ENCODE peak calls at places on chromosomes 16 and 17, in seven cellular contexts. One of them, this sample, is unnamed.

GRCh38 chr16:14682121-14682520 is 12.0 kb downstream of the PLA2G10 start:
- DNase-seq in heart right ventricle: no peak
- DNase-seq in foreskin fibroblast: no peak
- DNase-seq in neural progenitor cell: no peak
- DNase-seq in chondrocyte: no peak
- DNase-seq in spleen: no peak
- DNase-seq in upper lobe of right lung: peak; percentile 38
- DNase-seq in this sample: no peak

GRCh38 chr16:83762141-83763024 is 45.4 kb upstream of the HSBP1 start:
- DNase-seq in foreskin fibroblast: no peak
- DNase-seq in heart right ventricle: no peak
- DNase-seq in neural progenitor cell: no peak
- DNase-seq in upper lobe of right lung: no peak
- DNase-seq in spleen: no peak
- DNase-seq in chondrocyte: no peak
- DNase-seq in this sample: no peak

GRCh38 chr17:69170377-69170776 is 28.7 kb upstream of the ABCA6 start:
- DNase-seq in foreskin fibroblast: no peak
- DNase-seq in chondrocyte: no peak
- DNase-seq in spleen: no peak
- DNase-seq in neural progenitor cell: no peak
- DNase-seq in heart right ventricle: no peak
- DNase-seq in upper lobe of right lung: no peak
- DNase-seq in this sample: no peak

GRCh38 chr16:84284168-84284722 is 10.4 kb upstream of the WFDC1 start:
- DNase-seq in heart right ventricle: peak; percentile 73
- DNase-seq in foreskin fibroblast: peak; percentile 93
- DNase-seq in neural progenitor cell: peak; percentile 61
- DNase-seq in spleen: peak; percentile 80
- DNase-seq in chondrocyte: no peak
- DNase-seq in upper lobe of right lung: peak; percentile 73
- DNase-seq in this sample: no peak

GRCh38 chr17:7248811-7249210 is 2.7 kb downstream of the CTDNEP1 start:
- DNase-seq in heart right ventricle: no peak
- DNase-seq in neural progenitor cell: no peak
- DNase-seq in upper lobe of right lung: no peak
- DNase-seq in foreskin fibroblast: no peak
- DNase-seq in spleen: no peak
- DNase-seq in chondrocyte: no peak
- DNase-seq in this sample: no peak

GRCh38 chr17:13784466-13784865 is 182.7 kb upstream of the HS3ST3A1 start:
- DNase-seq in chondrocyte: no peak
- DNase-seq in spleen: no peak
- DNase-seq in foreskin fibroblast: no peak
- DNase-seq in upper lobe of right lung: no peak
- DNase-seq in neural progenitor cell: no peak
- DNase-seq in heart right ventricle: no peak
- DNase-seq in this sample: no peak

GRCh38 chr17:1997146-1997586 is 28.0 kb downstream of the RTN4RL1 start:
- DNase-seq in foreskin fibroblast: no peak
- DNase-seq in upper lobe of right lung: no peak
- DNase-seq in chondrocyte: no peak
- DNase-seq in spleen: no peak
- DNase-seq in neural progenitor cell: no peak
- DNase-seq in heart right ventricle: no peak
- DNase-seq in this sample: peak; percentile 77

GRCh38 chr17:74354123-74354522 is 7.5 kb downstream of the BTBD17 start:
- DNase-seq in spleen: peak; percentile 88
- DNase-seq in upper lobe of right lung: peak; percentile 79
- DNase-seq in heart right ventricle: peak; percentile 54
- DNase-seq in foreskin fibroblast: no peak
- DNase-seq in chondrocyte: no peak
- DNase-seq in neural progenitor cell: peak; percentile 92
- DNase-seq in this sample: no peak

GRCh38 chr16:77276686-77277085 is 77.5 kb downstream of the SYCE1L start:
- DNase-seq in chondrocyte: no peak
- DNase-seq in neural progenitor cell: no peak
- DNase-seq in spleen: no peak
- DNase-seq in heart right ventricle: no peak
- DNase-seq in upper lobe of right lung: no peak
- DNase-seq in foreskin fibroblast: no peak
- DNase-seq in this sample: no peak

GRCh38 chr16:24070851-24071250 is 185.3 kb upstream of the CACNG3 start:
- DNase-seq in chondrocyte: no peak
- DNase-seq in upper lobe of right lung: no peak
- DNase-seq in foreskin fibroblast: no peak
- DNase-seq in neural progenitor cell: peak; percentile 81
- DNase-seq in spleen: no peak
- DNase-seq in heart right ventricle: no peak
- DNase-seq in this sample: no peak

GRCh38 chr16:85220125-85220839 is 108.0 kb upstream of the CIBAR2 start:
- DNase-seq in spleen: no peak
- DNase-seq in upper lobe of right lung: peak; percentile 82
- DNase-seq in heart right ventricle: peak; percentile 85
- DNase-seq in neural progenitor cell: no peak
- DNase-seq in chondrocyte: no peak
- DNase-seq in foreskin fibroblast: peak; percentile 88
- DNase-seq in this sample: peak; percentile 67

GRCh38 chr16:13095061-13095460 is 193.7 kb downstream of the SHISA9 start:
- DNase-seq in spleen: no peak
- DNase-seq in chondrocyte: no peak
- DNase-seq in upper lobe of right lung: no peak
- DNase-seq in foreskin fibroblast: no peak
- DNase-seq in heart right ventricle: no peak
- DNase-seq in neural progenitor cell: no peak
- DNase-seq in this sample: no peak

GRCh38 chr16:84652565-84652964 is 4.3 kb downstream of the KLHL36 start:
- DNase-seq in upper lobe of right lung: no peak
- DNase-seq in chondrocyte: no peak
- DNase-seq in spleen: no peak
- DNase-seq in neural progenitor cell: no peak
- DNase-seq in heart right ventricle: no peak
- DNase-seq in foreskin fibroblast: no peak
- DNase-seq in this sample: no peak

GRCh38 chr17:1829189-1829578 is 518 bp downstream of the SMYD4 start:
- DNase-seq in chondrocyte: no peak
- DNase-seq in upper lobe of right lung: no peak
- DNase-seq in foreskin fibroblast: no peak
- DNase-seq in neural progenitor cell: no peak
- DNase-seq in spleen: no peak
- DNase-seq in heart right ventricle: no peak
- DNase-seq in this sample: peak; percentile 51

GRCh38 chr17:57667461-57667923 is 77.6 kb downstream of the CCDC182 start:
- DNase-seq in upper lobe of right lung: peak; percentile 47
- DNase-seq in neural progenitor cell: no peak
- DNase-seq in foreskin fibroblast: no peak
- DNase-seq in spleen: peak; percentile 62
- DNase-seq in chondrocyte: no peak
- DNase-seq in heart right ventricle: no peak
- DNase-seq in this sample: no peak

GRCh38 chr17:17538417-17539391 is 42.5 kb upstream of the RASD1 start:
- DNase-seq in foreskin fibroblast: peak; percentile 33
- DNase-seq in neural progenitor cell: no peak
- DNase-seq in upper lobe of right lung: no peak
- DNase-seq in heart right ventricle: no peak
- DNase-seq in chondrocyte: no peak
- DNase-seq in spleen: no peak
- DNase-seq in this sample: no peak

DNA sequence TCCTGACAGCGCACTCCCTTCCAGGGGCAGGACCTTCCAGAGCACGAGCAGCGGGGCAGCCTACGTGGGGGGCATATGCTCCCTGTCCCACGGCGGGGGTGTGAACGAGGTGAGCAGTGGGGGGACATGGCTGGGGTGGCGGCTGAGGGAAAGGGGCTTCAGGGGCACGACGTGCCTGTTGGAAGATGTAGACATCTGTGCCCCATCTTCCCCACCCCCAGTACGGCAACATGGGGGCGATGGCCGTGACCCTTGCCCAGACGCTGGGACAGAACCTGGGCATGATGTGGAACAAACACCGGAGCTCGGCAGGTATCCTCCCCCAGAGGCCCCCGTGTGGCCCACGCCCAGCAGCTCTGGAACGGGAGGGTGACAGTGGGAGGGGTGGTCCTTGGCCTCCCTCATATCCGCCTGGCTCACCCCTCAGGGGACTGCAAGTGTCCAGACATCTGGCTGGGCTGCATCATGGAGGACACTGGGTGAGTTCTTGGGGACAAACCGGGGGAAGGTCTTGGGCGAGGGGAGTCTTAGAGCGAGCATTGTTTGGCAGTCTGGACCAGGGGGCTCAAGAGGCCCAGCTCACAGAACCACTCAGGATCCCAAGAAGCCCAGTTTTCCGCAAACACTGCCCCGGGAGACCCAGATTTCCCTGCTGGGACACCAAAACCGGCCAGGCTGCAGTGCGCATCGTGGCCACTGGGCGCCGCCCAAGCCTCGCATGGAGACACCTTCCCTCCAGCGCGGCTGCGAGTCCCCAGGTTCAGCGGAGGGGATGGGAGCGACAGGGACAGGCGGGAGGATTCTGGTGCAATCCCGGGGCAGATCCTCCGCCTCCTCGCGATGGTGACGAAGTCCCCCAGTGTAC is 15.7 kb downstream of the ADAM11 start:
- DNase-seq in spleen: peak; percentile 97
- DNase-seq in upper lobe of right lung: peak; percentile 94
- DNase-seq in heart right ventricle: peak; percentile 90
- DNase-seq in neural progenitor cell: peak; percentile 96
- DNase-seq in foreskin fibroblast: peak; percentile 90
- DNase-seq in chondrocyte: peak; percentile 95
- DNase-seq in this sample: peak; percentile 49
- TF ChIP-seq CTCF in spleen: peak; percentile 97
- TF ChIP-seq CTCF in upper lobe of right lung: peak; percentile 99
- TF ChIP-seq CTCF in heart right ventricle: peak; percentile 98
- TF ChIP-seq CTCF in neural progenitor cell: peak; percentile 91
- TF ChIP-seq CTCF in foreskin fibroblast: peak; percentile 97
- TF ChIP-seq CTCF in chondrocyte: peak; percentile 95
- TF ChIP-seq CTCF in this sample: peak; percentile 98

GRCh38 chr16:3992297-3993051 is 112.0 kb upstream of the CREBBP start:
- DNase-seq in chondrocyte: no peak
- DNase-seq in foreskin fibroblast: no peak
- DNase-seq in upper lobe of right lung: no peak
- DNase-seq in spleen: no peak
- DNase-seq in heart right ventricle: no peak
- DNase-seq in neural progenitor cell: peak; percentile 75
- DNase-seq in this sample: no peak
- TF ChIP-seq CTCF in chondrocyte: peak; percentile 31
- TF ChIP-seq CTCF in foreskin fibroblast: no peak
- TF ChIP-seq CTCF in upper lobe of right lung: no peak
- TF ChIP-seq CTCF in spleen: no peak
- TF ChIP-seq CTCF in heart right ventricle: no peak
- TF ChIP-seq CTCF in neural progenitor cell: peak; percentile 58
- TF ChIP-seq CTCF in this sample: no peak

GRCh38 chr17:81409190-81409935 is 14.1 kb downstream of the BAHCC1 start:
- DNase-seq in neural progenitor cell: peak; percentile 75
- DNase-seq in heart right ventricle: no peak
- DNase-seq in chondrocyte: no peak
- DNase-seq in spleen: no peak
- DNase-seq in foreskin fibroblast: no peak
- DNase-seq in upper lobe of right lung: no peak
- DNase-seq in this sample: no peak
- TF ChIP-seq CTCF in neural progenitor cell: peak; percentile 51
- TF ChIP-seq CTCF in heart right ventricle: no peak
- TF ChIP-seq CTCF in chondrocyte: no peak
- TF ChIP-seq CTCF in spleen: no peak
- TF ChIP-seq CTCF in foreskin fibroblast: no peak
- TF ChIP-seq CTCF in upper lobe of right lung: no peak
- TF ChIP-seq CTCF in this sample: peak; percentile 11

GRCh38 chr17:20232611-20233010 is 223.5 kb downstream of the SPECC1 start:
- DNase-seq in upper lobe of right lung: no peak
- DNase-seq in neural progenitor cell: no peak
- DNase-seq in spleen: no peak
- DNase-seq in chondrocyte: no peak
- DNase-seq in heart right ventricle: no peak
- DNase-seq in foreskin fibroblast: no peak
- DNase-seq in this sample: no peak

GRCh38 chr17:20230924-20231323 is 221.8 kb downstream of the SPECC1 start:
- DNase-seq in chondrocyte: no peak
- DNase-seq in upper lobe of right lung: no peak
- DNase-seq in foreskin fibroblast: no peak
- DNase-seq in neural progenitor cell: no peak
- DNase-seq in heart right ventricle: no peak
- DNase-seq in spleen: no peak
- DNase-seq in this sample: no peak

GRCh38 chr17:20236586-20237227 is 227.5 kb downstream of the SPECC1 start:
- DNase-seq in spleen: no peak
- DNase-seq in neural progenitor cell: no peak
- DNase-seq in chondrocyte: no peak
- DNase-seq in foreskin fibroblast: no peak
- DNase-seq in heart right ventricle: no peak
- DNase-seq in upper lobe of right lung: no peak
- DNase-seq in this sample: no peak

GRCh38 chr17:20234266-20234665 is 225.1 kb downstream of the SPECC1 start:
- DNase-seq in upper lobe of right lung: no peak
- DNase-seq in chondrocyte: no peak
- DNase-seq in spleen: no peak
- DNase-seq in heart right ventricle: no peak
- DNase-seq in neural progenitor cell: no peak
- DNase-seq in foreskin fibroblast: no peak
- DNase-seq in this sample: no peak

GRCh38 chr17:20235747-20236146 is 226.6 kb downstream of the SPECC1 start:
- DNase-seq in upper lobe of right lung: no peak
- DNase-seq in heart right ventricle: no peak
- DNase-seq in foreskin fibroblast: no peak
- DNase-seq in spleen: no peak
- DNase-seq in neural progenitor cell: no peak
- DNase-seq in chondrocyte: no peak
- DNase-seq in this sample: no peak
- TF ChIP-seq CTCF in upper lobe of right lung: no peak
- TF ChIP-seq CTCF in heart right ventricle: no peak
- TF ChIP-seq CTCF in foreskin fibroblast: no peak
- TF ChIP-seq CTCF in spleen: no peak
- TF ChIP-seq CTCF in neural progenitor cell: no peak
- TF ChIP-seq CTCF in chondrocyte: no peak
- TF ChIP-seq CTCF in this sample: no peak

This sample was measured in foreskin keratinocyte.